ENCODE peak calls at places on chromosomes 13 and 19, in nine cellular contexts. O is endodermal cell, A is uterus, S is stomach, D is Panc1, I is lower lobe of right lung, H is OCI-LY7, X is heart right ventricle, M is SJSA1. Y is an unnamed sample. For H3K36me3 and H3K9me3, the result is how much of the 10 kb centered on the place peaks cover.

GRCh38 chr13:90933097-90933826 is 414.2 kb upstream of the MIR17HG start:
- DNase-seq in A (no peak), M (no peak), O (no peak), H (no peak), S (no peak), X (no peak), D (no peak), I (no peak), Y (no peak)

GRCh38 chr19:4518345-4519171 is at the start of gene PLIN4:
- DNase-seq in O (peak), M (no peak), I (no peak), X (peak), D (no peak), H (no peak), A (peak), S (peak), Y (peak)

GRCh38 chr13:113211774-113212173 is 2.4 kb downstream of the CUL4A start:
- DNase-seq in D (no peak), I (no peak), A (no peak), H (peak), O (peak), X (peak), S (no peak), M (no peak), Y (peak)

GRCh38 chr13:108408670-108409069 is 139.2 kb downstream of the TNFSF13B start:
- DNase-seq in I (no peak), M (no peak), S (no peak), H (no peak), D (no peak), O (no peak), A (no peak), X (no peak), Y (no peak)

GRCh38 chr13:20989883-20990282 is 71.5 kb downstream of the LATS2 start:
- DNase-seq in I (no peak), X (no peak), O (no peak), D (no peak), S (no peak), A (no peak), M (no peak), H (no peak), Y (no peak)

GRCh38 chr13:110129539-110130186 is 177.3 kb downstream of the COL4A1 start:
- DNase-seq in S (no peak), X (no peak), H (no peak), M (no peak), O (no peak), D (no peak), A (no peak), I (no peak), Y (no peak)

GRCh38 chr13:74465279-74465678 is 331.1 kb upstream of the KLF12 start:
- DNase-seq in S (no peak), D (no peak), O (no peak), M (no peak), X (no peak), H (no peak), I (no peak), A (no peak), Y (no peak)

GRCh38 chr13:41458187-41458938 is 1.0 kb downstream of the RGCC start:
- DNase-seq in D (no peak), O (peak), I (peak), M (no peak), S (peak), A (no peak), X (peak), H (peak), Y (no peak)

GRCh38 chr19:6738726-6739389 is 622 bp upstream of the TRIP10 start:
- DNase-seq in H (peak), X (peak), I (peak), S (peak), O (peak), M (peak), A (peak), D (no peak), Y (no peak)

GRCh38 chr13:35630551-35631275 is 154.2 kb upstream of the MAB21L1 start:
- DNase-seq in I (no peak), S (no peak), O (peak), A (no peak), M (peak), X (no peak), H (peak), D (no peak), Y (peak)

GRCh38 chr19:46713781-46714522 is 3.0 kb downstream of the PRKD2 start:
- DNase-seq in D (no peak), A (peak), H (peak), O (peak), I (peak), S (peak), X (peak), M (no peak), Y (peak)

GRCh38 chr19:2973229-2973628 is 4.1 kb upstream of the TLE6 start:
- DNase-seq in X (peak), S (no peak), A (peak), M (no peak), I (no peak), H (no peak), D (no peak), O (no peak), Y (no peak)

GRCh38 chr13:95457294-95457693 is 95.2 kb upstream of the CLDN10 start:
- DNase-seq in H (no peak), O (no peak), I (no peak), S (no peak), X (no peak), M (no peak), A (no peak), D (no peak), Y (no peak)

GRCh38 chr13:28497143-28497876 is 2.4 kb upstream of the FLT1 start:
- DNase-seq in I (no peak), A (no peak), M (no peak), H (no peak), X (no peak), D (no peak), S (no peak), O (no peak), Y (no peak)

GRCh38 chr19:23116802-23117571 is at the start of gene ZNF730:
- DNase-seq in S (no peak), A (no peak), D (no peak), X (peak), M (no peak), I (peak), H (peak), O (peak), Y (peak)

GRCh38 chr13:20718958-20719566 is 15.6 kb downstream of the IL17D start:
- DNase-seq in D (no peak), O (no peak), X (no peak), H (no peak), I (no peak), S (no peak), M (no peak), A (no peak), Y (no peak)

GRCh38 chr13:108195861-108196260 is 19.5 kb downstream of the LIG4 start:
- DNase-seq in S (no peak), A (no peak), M (peak), D (no peak), O (no peak), X (no peak), H (no peak), I (no peak), Y (no peak)

GRCh38 chr13:76622336-76623045 is 263.7 kb downstream of the KCTD12 start:
- DNase-seq in I (no peak), H (no peak), X (no peak), A (peak), S (no peak), M (no peak), O (no peak), D (no peak), Y (no peak)

GRCh38 chr19:56942749-56943148 is 102.2 kb upstream of the PEG3 start:
- DNase-seq in H (peak), O (peak), S (peak), X (peak), I (peak), D (no peak), M (no peak), A (peak), Y (no peak)

GRCh38 chr13:28339419-28339818 is 155.5 kb downstream of the FLT1 start:
- DNase-seq in D (no peak), X (no peak), S (no peak), O (no peak), A (no peak), H (no peak), I (no peak), M (no peak), Y (no peak)

GRCh38 chr13:34030782-34031181 is 212.8 kb downstream of the RFC3 start:
- DNase-seq in S (no peak), X (no peak), H (no peak), I (no peak), A (no peak), O (no peak), D (no peak), M (no peak), Y (no peak)

GRCh38 chr13:50693755-50694154 is 149.7 kb downstream of the DLEU7 start:
- DNase-seq in H (no peak), X (peak), I (no peak), M (peak), A (no peak), S (peak), O (no peak), D (no peak), Y (peak)

GRCh38 chr13:48156466-48156865 is 61.6 kb upstream of the MED4 start:
- DNase-seq in X (no peak), O (peak), I (no peak), M (peak), A (no peak), D (no peak), S (peak), H (peak), Y (no peak)

GRCh38 chr19:11239377-11240000 is at the start of gene ANGPTL8:
- DNase-seq in A (no peak), H (no peak), O (no peak), I (no peak), X (no peak), S (no peak), M (no peak), D (no peak), Y (no peak)

GRCh38 chr19:49152218-49152550 is 3.0 kb downstream of the HRC start:
- DNase-seq in M (no peak), H (no peak), X (no peak), D (no peak), A (no peak), I (no peak), S (no peak), O (no peak), Y (no peak)

GRCh38 chr19:638901-639250 is 803 bp upstream of the FGF22 start:
- DNase-seq in I (no peak), X (no peak), S (no peak), H (no peak), A (no peak), O (no peak), M (no peak), D (no peak), Y (no peak)
- H3K4me3 ChIP-seq in I (peak), X (peak), S (peak), H (no peak), A (peak), O (no peak), M (peak), D (peak), Y (no peak)

GRCh38 chr19:12946092-12946845 is 607 bp downstream of the RAD23A start:
- DNase-seq in A (peak), I (peak), O (peak), S (peak), X (peak), D (no peak), H (peak), M (peak), Y (peak)
- H3K36me3 ChIP-seq in A (under half), I (half or more), O (half or more), S (half or more), X (half or more), D (under half), H (half or more), M (half or more), Y (half or more)

DNA sequence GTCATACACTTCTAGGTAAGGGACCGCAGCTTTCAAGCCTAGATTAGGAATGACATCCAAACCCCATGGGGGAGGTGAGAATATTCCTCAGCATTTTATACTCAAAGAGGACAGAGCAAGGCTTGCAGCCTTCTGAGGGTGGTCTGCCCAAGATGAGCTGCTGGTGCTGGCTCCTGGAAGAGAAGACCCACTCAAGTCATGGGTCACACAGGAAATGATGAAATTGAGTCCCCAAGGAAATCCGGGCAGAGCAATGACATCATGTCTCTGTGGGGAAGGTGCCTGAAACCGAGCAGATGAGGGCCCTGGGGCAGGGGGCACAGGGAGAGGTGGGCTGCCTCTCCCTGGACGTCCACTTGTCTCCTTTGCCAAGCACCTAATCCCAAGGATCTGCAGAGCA is 468.7 kb downstream of the TSHZ3 start:
- DNase-seq in S (no peak), I (no peak), M (no peak), X (no peak), O (no peak), D (no peak), A (no peak), H (no peak), Y (no peak)
- H3K9me3 ChIP-seq in S (under half), I (under half), M (under half), X (under half), O (under half), D (under half), A (under half), H (under half), Y (under half)

GRCh38 chr19:15922021-15922420 is 12.3 kb downstream of the CYP4F11 start:
- DNase-seq in I (no peak), O (no peak), S (no peak), D (no peak), X (no peak), A (no peak), M (no peak), H (no peak), Y (no peak)
- H3K4me3 ChIP-seq in I (no peak), O (no peak), S (no peak), D (no peak), X (no peak), A (no peak), M (no peak), H (no peak), Y (no peak)

GRCh38 chr19:58549664-58550361 is 5.1 kb downstream of the CHMP2A start:
- DNase-seq in D (no peak), H (no peak), M (no peak), X (no peak), S (no peak), I (no peak), O (no peak), A (no peak), Y (no peak)
- H3K36me3 ChIP-seq in D (under half), H (half or more), M (half or more), X (half or more), S (half or more), I (half or more), O (half or more), A (under half), Y (half or more)

GRCh38 chr19:52410276-52410675 is 12.6 kb downstream of the ZNF528 start:
- DNase-seq in D (no peak), H (no peak), S (no peak), M (no peak), X (no peak), A (no peak), O (no peak), I (no peak), Y (no peak)

DNA sequence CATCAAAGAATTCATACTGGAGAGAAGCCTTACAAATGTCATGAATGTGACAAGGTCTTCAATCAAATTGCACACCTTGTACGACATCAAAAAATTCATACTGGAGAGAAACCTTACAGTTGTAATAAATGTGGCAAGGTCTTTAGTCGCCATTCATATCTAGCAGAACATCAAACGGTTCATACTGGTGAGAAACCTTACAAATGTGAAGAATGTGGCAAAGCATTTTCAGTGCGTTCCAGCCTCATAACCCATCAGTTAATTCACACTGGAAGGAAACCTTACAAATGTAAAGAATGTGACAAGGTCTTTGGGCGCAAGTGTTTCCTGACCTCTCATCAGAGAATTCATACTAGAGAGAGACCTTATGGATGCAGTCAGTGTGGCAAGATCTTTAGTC is 13.2 kb upstream of the ZNF534 start:
- DNase-seq in A (no peak), I (no peak), S (no peak), H (no peak), O (no peak), M (no peak), X (no peak), D (no peak), Y (no peak)
- H3K9me3 ChIP-seq in A (half or more), I (half or more), S (half or more), H (under half), O (half or more), M (under half), X (under half), D (under half), Y (under half)

GRCh38 chr19:58356236-58356970 is 3.1 kb upstream of the A1BG start:
- DNase-seq in M (peak), I (peak), A (no peak), H (no peak), O (peak), X (no peak), S (no peak), D (no peak), Y (no peak)
- H3K4me3 ChIP-seq in M (no peak), I (peak), A (peak), H (no peak), O (no peak), X (peak), S (peak), D (no peak), Y (no peak)

GRCh38 chr19:19352823-19353222 is 32.2 kb downstream of the MAU2 start:
- DNase-seq in S (no peak), M (no peak), A (no peak), D (no peak), O (no peak), H (no peak), X (no peak), I (no peak), Y (no peak)

GRCh38 chr19:19355606-19356139 is 35.0 kb downstream of the MAU2 start:
- DNase-seq in S (no peak), O (no peak), I (no peak), H (no peak), D (no peak), M (no peak), X (no peak), A (no peak), Y (no peak)

GRCh38 chr19:19356500-19356899 is 35.9 kb downstream of the MAU2 start:
- DNase-seq in I (no peak), H (no peak), A (no peak), O (no peak), X (no peak), S (no peak), D (no peak), M (no peak), Y (no peak)

GRCh38 chr19:19354932-19355331 is 34.3 kb downstream of the MAU2 start:
- DNase-seq in S (no peak), H (no peak), X (no peak), D (no peak), I (no peak), M (no peak), O (no peak), A (no peak), Y (no peak)

GRCh38 chr19:19354007-19354406 is 33.4 kb downstream of the MAU2 start:
- DNase-seq in H (no peak), S (no peak), A (no peak), I (no peak), D (no peak), O (no peak), X (no peak), M (no peak), Y (no peak)
- H3K36me3 ChIP-seq in H (half or more), S (half or more), A (under half), I (half or more), D (under half), O (under half), X (half or more), M (half or more), Y (half or more)

DNA sequence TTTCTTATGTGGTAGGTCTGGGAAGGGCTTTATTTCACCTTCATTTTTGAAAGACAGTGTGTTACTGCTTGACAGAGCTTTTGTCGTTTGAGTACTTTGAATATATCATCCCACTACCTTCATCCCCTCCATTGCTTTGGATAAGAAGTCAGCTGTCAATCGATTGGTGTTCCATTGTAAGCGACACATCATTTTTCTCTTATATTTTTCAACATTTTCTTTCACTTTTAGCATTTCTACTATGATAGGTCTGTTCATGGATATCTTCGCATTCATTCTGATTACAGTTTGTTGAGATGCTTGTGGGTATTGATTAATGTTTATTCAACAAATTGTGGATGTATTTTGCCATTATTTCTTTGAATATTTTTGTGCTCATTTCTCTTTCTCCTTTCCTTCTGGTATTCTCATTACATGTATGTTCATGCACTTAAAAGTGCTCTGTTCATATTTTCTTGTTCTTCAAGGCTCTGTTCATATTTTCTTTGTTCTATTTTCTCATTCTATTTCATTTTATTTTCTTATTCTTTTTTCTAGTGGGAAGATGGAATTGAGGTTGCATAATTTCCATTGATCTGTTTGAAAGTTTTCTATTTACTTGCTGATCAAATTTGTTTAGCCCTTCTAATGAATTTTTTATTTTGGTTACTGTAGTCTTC is 29.2 kb downstream of the ZNF546 start:
- DNase-seq in O (no peak), D (no peak), H (no peak), X (no peak), I (no peak), M (no peak), S (no peak), A (no peak), Y (no peak)
- H3K9me3 ChIP-seq in O (half or more), D (half or more), H (under half), X (under half), I (half or more), M (under half), S (half or more), A (under half), Y (half or more)

Y was measured in MG63.